ENCODE peak calls at places on chromosome 21, in four cellular contexts. A, U, H and X are unnamed samples.

GRCh38 chr21:26425576-26425975 is 147.5 kb downstream of the CYYR1 start:
- DNase-seq in A (no peak), H (no peak), U (no peak), X (no peak)

GRCh38 chr21:38979271-38980196 is 173.8 kb downstream of the ETS2 start:
- DNase-seq in U (peak; percentile 29), A (peak; percentile 62), H (no peak), X (no peak)

GRCh38 chr21:17782051-17782450 is 37.1 kb downstream of the C21orf91 start:
- DNase-seq in A (no peak), H (no peak), U (no peak), X (no peak)

GRCh38 chr21:27703806-27704205 is 736.9 kb upstream of the ADAMTS5 start:
- DNase-seq in A (peak; percentile 60), U (no peak), H (no peak), X (no peak)

GRCh38 chr21:34510148-34511142 is 1.6 kb downstream of the KCNE1 start:
- DNase-seq in A (no peak), U (peak; percentile 45), H (peak; percentile 39), X (no peak)

GRCh38 chr21:21730524-21730923 is 732.3 kb downstream of the NCAM2 start:
- DNase-seq in A (no peak), U (peak; percentile 16), H (no peak), X (no peak)

GRCh38 chr21:39022901-39023693 is 160.2 kb downstream of the PSMG1 start:
- DNase-seq in A (no peak), H (no peak), U (peak; percentile 78), X (no peak)

GRCh38 chr21:25845729-25846256 is 111.0 kb downstream of the GABPA start:
- DNase-seq in H (no peak), U (no peak), A (no peak), X (no peak)

GRCh38 chr21:9837946-9838801 is 683.2 kb upstream of the TPTE start:
- DNase-seq in U (no peak), A (no peak), H (no peak), X (peak; percentile 76)

GRCh38 chr21:36433011-36433709 is 46.8 kb downstream of the CLDN14 start:
- DNase-seq in H (no peak), U (no peak), A (no peak), X (no peak)

GRCh38 chr21:38186869-38187268 is 69.9 kb upstream of the KCNJ15 start:
- DNase-seq in H (no peak), U (no peak), A (no peak), X (no peak)

GRCh38 chr21:25387665-25388064 is 219.6 kb downstream of the MRPL39 start:
- DNase-seq in U (no peak), A (no peak), H (no peak), X (no peak)

GRCh38 chr21:26966978-26967913 is at the start of gene ADAMTS5:
- DNase-seq in U (peak; percentile 55), A (peak; percentile 43), H (peak; percentile 64), X (peak; percentile 72)

GRCh38 chr21:38993561-38993960 is 187.8 kb downstream of the ETS2 start:
- DNase-seq in A (peak; percentile 61), H (no peak), U (peak; percentile 89), X (no peak)

GRCh38 chr21:34968414-34969333 is 80.4 kb downstream of the RUNX1 start:
- DNase-seq in U (no peak), H (no peak), A (no peak), X (no peak)

GRCh38 chr21:38352536-38353219 is 95.9 kb downstream of the KCNJ15 start:
- DNase-seq in U (peak; percentile 64), A (peak; percentile 38), H (peak; percentile 29), X (no peak)

GRCh38 chr21:41427556-41427955 is 1.5 kb downstream of the MX1 start:
- DNase-seq in H (no peak), U (no peak), A (no peak), X (no peak)

GRCh38 chr21:21715286-21715969 is 717.2 kb downstream of the NCAM2 start:
- DNase-seq in U (peak; percentile 98), A (no peak), H (no peak), X (no peak)

GRCh38 chr21:37149411-37149810 is 76.4 kb downstream of the TTC3 start:
- DNase-seq in H (no peak), U (peak; percentile 47), A (peak; percentile 74), X (no peak)

GRCh38 chr21:41186763-41187536 is 19.0 kb downstream of the BACE2 start:
- DNase-seq in U (no peak), A (no peak), H (no peak), X (no peak)

GRCh38 chr21:38486221-38486620 is 12.1 kb downstream of the ERG start:
- DNase-seq in H (no peak), U (peak; percentile 96), A (peak; percentile 29), X (no peak)

GRCh38 chr21:21148514-21148913 is 150.3 kb downstream of the NCAM2 start:
- DNase-seq in A (no peak), H (no peak), U (no peak), X (no peak)

GRCh38 chr21:38181101-38181500 is 75.7 kb upstream of the KCNJ15 start:
- DNase-seq in A (no peak), U (peak; percentile 79), H (no peak), X (no peak)

GRCh38 chr21:41368361-41369104 is 6.7 kb downstream of the MX2 start:
- DNase-seq in U (no peak), H (no peak), A (no peak), X (no peak)

GRCh38 chr21:24420694-24421093 is 1186.6 kb downstream of the MRPL39 start:
- DNase-seq in H (no peak), U (no peak), A (no peak), X (no peak)

GRCh38 chr21:27339902-27340301 is 373.0 kb upstream of the ADAMTS5 start:
- DNase-seq in A (no peak), H (no peak), U (no peak), X (no peak)

GRCh38 chr21:20874202-20874601 is 124.0 kb upstream of the NCAM2 start:
- DNase-seq in A (no peak), H (no peak), U (no peak), X (no peak)

DNA sequence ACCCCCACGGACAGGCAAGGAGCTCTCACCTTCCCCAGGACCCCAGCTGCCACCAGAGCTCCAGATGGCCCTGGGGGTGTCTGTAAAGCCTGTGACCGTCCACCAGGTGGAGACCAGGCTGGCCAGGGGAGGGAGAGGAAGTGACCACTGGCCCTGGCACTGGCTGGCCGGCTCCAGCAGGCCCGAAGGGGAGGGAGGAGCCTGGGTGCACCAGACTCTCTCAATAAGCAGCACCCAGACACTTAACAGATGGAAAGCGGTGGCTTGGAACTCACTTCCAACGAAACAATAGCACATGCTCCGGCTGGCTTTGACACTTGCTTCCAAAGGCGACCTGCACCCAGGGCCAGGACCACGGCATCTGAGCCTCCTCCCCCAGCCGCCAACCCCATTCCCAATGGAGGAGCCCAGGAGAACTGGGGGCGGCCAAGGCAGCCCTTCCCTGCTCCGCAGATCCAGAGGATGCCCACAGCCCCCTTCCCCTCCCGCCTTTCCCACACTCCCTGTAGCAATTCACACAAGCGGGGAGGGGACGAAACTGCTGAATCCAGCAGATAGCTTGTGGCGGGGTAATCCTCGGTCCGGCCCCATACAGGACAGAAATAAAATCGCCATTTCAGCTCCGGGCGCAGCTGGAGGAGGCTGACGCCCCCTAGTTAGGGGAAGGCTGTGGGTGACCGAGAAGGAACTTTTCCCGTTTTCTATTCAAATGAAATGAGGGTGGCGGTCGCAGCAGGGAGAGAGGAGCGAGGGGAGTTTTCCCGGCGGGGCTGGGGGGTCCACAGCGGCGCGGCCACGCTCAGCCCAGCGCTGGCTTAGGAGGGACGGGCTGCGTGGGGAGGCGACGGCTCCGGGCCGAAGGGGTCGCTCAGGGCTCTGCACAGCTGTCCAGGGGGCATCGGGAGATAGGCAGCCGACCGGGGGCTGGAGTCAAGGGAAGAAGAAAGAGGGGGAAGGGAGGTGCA is 612 bp upstream of the PDE9A start:
- DNase-seq in H (peak; percentile 72), A (no peak), U (peak; percentile 27), X (no peak)
- TF ChIP-seq CTCF in H (peak; percentile 59), A (peak; percentile 22), U (peak; percentile 39), X (peak; percentile 75)

GRCh38 chr21:46397211-46397905 is 61.3 kb upstream of the DIP2A start:
- DNase-seq in H (no peak), U (no peak), A (no peak), X (no peak)
- TF ChIP-seq CTCF in H (no peak), U (no peak), A (no peak), X (no peak)

GRCh38 chr21:31961027-31961426 is 88.2 kb downstream of the HUNK start:
- DNase-seq in A (no peak), H (no peak), U (no peak), X (no peak)

GRCh38 chr21:31952828-31953227 is 80.0 kb downstream of the HUNK start:
- DNase-seq in H (no peak), U (no peak), A (no peak), X (no peak)

GRCh38 chr21:31961704-31962103 is 88.9 kb downstream of the HUNK start:
- DNase-seq in A (no peak), U (no peak), H (no peak), X (no peak)

GRCh38 chr21:31959881-31960280 is 87.1 kb downstream of the HUNK start:
- DNase-seq in A (no peak), U (no peak), H (no peak), X (no peak)

GRCh38 chr21:31957631-31958030 is 84.8 kb downstream of the HUNK start:
- DNase-seq in H (no peak), A (no peak), U (no peak), X (no peak)
- TF ChIP-seq CTCF in H (no peak), A (no peak), U (no peak), X (no peak)

GRCh38 chr21:43988016-43988415 is 24.1 kb upstream of the TRAPPC10 start:
- DNase-seq in A (no peak), H (no peak), U (no peak), X (no peak)

GRCh38 chr21:43987509-43987908 is 24.6 kb upstream of the TRAPPC10 start:
- DNase-seq in U (no peak), H (no peak), A (no peak), X (no peak)

GRCh38 chr21:43989401-43989800 is 22.7 kb upstream of the TRAPPC10 start:
- DNase-seq in U (no peak), H (no peak), A (no peak), X (no peak)

GRCh38 chr21:43986544-43987451 is 25.3 kb upstream of the TRAPPC10 start:
- DNase-seq in U (no peak), H (no peak), A (no peak), X (no peak)

GRCh38 chr21:43988506-43989230 is 23.4 kb upstream of the TRAPPC10 start:
- DNase-seq in A (no peak), H (no peak), U (no peak), X (no peak)
- TF ChIP-seq CTCF in A (no peak), H (no peak), U (no peak), X (no peak)

GRCh38 chr21:33300701-33301631 is 23.8 kb upstream of the IFNAR1 start:
- DNase-seq in A (no peak), H (peak; percentile 67), U (no peak), X (no peak)

GRCh38 chr21:33301632-33302002 is 23.2 kb upstream of the IFNAR1 start:
- DNase-seq in A (no peak), U (no peak), H (no peak), X (no peak)

GRCh38 chr21:33305344-33305671 is 19.5 kb upstream of the IFNAR1 start:
- DNase-seq in A (no peak), H (no peak), U (no peak), X (no peak)

GRCh38 chr21:33302055-33302454 is 22.7 kb upstream of the IFNAR1 start:
- DNase-seq in A (no peak), U (no peak), H (no peak), X (no peak)

GRCh38 chr21:33302796-33303195 is 22.0 kb upstream of the IFNAR1 start:
- DNase-seq in U (no peak), A (no peak), H (no peak), X (no peak)
- TF ChIP-seq CTCF in U (no peak), A (no peak), H (no peak), X (no peak)